ENCODE peak calls at places on chromosomes 11 and 22, in six cellular contexts. B is keratinocyte, P is HCT116, A is NB4, O is HL-60, F is right lobe of liver. M is an unnamed sample.

GRCh38 chr11:33970984-33971466 is 79.1 kb upstream of the LMO2 start:
- DNase-seq in B (no peak), P (peak; percentile 64), A (peak; percentile 76), O (peak; percentile 75), F (peak; percentile 35), M (peak; percentile 29)

GRCh38 chr22:26389125-26389524 is 39.9 kb upstream of the ASPHD2 start:
- DNase-seq in B (no peak), P (no peak), A (no peak), O (no peak), F (no peak), M (no peak)

GRCh38 chr11:637333-637592 is 194 bp downstream of the DRD4 start:
- DNase-seq in B (no peak), P (no peak), A (no peak), O (no peak), F (no peak), M (no peak)

GRCh38 chr11:57917632-57918031 is 106.0 kb upstream of the OR9Q1 start:
- DNase-seq in B (no peak), P (no peak), A (no peak), O (no peak), F (no peak), M (no peak)

GRCh38 chr11:36471577-36471976 is 38.5 kb downstream of the TRAF6 start:
- DNase-seq in B (no peak), P (no peak), A (no peak), O (no peak), F (no peak), M (no peak)

GRCh38 chr11:38971141-38971540 is 2373.1 kb upstream of the RAG2 start:
- DNase-seq in B (peak; percentile 23), P (no peak), A (no peak), O (no peak), F (no peak), M (no peak)

GRCh38 chr11:125091247-125091876 is 20.1 kb downstream of the TMEM218 start:
- DNase-seq in B (no peak), P (no peak), A (peak; percentile 69), O (no peak), F (no peak), M (peak; percentile 56)

GRCh38 chr22:49018601-49019000 is 809.1 kb downstream of the BRD1 start:
- DNase-seq in B (no peak), P (no peak), A (no peak), O (no peak), F (no peak), M (no peak)

GRCh38 chr22:49147171-49147570 is 680.5 kb downstream of the BRD1 start:
- DNase-seq in B (no peak), P (no peak), A (no peak), O (no peak), F (no peak), M (no peak)

GRCh38 chr22:23692598-23693291 is 1.9 kb downstream of the RGL4 start:
- DNase-seq in B (no peak), P (no peak), A (no peak), O (no peak), F (no peak), M (peak; percentile 33)

GRCh38 chr22:25485626-25486545 is 78.6 kb upstream of the GRK3 start:
- DNase-seq in B (no peak), P (no peak), A (peak; percentile 34), O (no peak), F (no peak), M (no peak)

GRCh38 chr22:23248583-23248982 is 68.3 kb downstream of the BCR start:
- DNase-seq in B (no peak), P (no peak), A (no peak), O (no peak), F (no peak), M (no peak)

GRCh38 chr11:113304916-113305315 is 9.5 kb upstream of the TTC12 start:
- DNase-seq in B (no peak), P (no peak), A (no peak), O (no peak), F (no peak), M (no peak)

GRCh38 chr11:35077709-35078695 is 61.0 kb upstream of the CD44 start:
- DNase-seq in B (peak; percentile 17), P (peak; percentile 42), A (peak; percentile 87), O (peak; percentile 50), F (no peak), M (no peak)

GRCh38 chr22:21980547-21980946 is 2.0 kb downstream of the TOP3B start:
- DNase-seq in B (no peak), P (no peak), A (no peak), O (no peak), F (no peak), M (no peak)

GRCh38 chr11:31802990-31803812 is 7.9 kb downstream of the PAX6 start:
- DNase-seq in B (no peak), P (no peak), A (peak; percentile 51), O (no peak), F (no peak), M (peak; percentile 24)

GRCh38 chr11:1576825-1577224 is 4.8 kb upstream of the DUSP8 start:
- DNase-seq in B (no peak), P (no peak), A (no peak), O (no peak), F (no peak), M (no peak)

GRCh38 chr11:124865902-124866851 is 945 bp downstream of the ROBO3 start:
- DNase-seq in B (no peak), P (no peak), A (no peak), O (peak; percentile 24), F (no peak), M (peak; percentile 81)

GRCh38 chr22:24768537-24769374 is 5.8 kb downstream of the PIWIL3 start:
- DNase-seq in B (no peak), P (peak; percentile 54), A (peak; percentile 68), O (peak; percentile 51), F (peak; percentile 57), M (peak; percentile 67)

GRCh38 chr11:71446942-71447688 is 1.1 kb downstream of the DHCR7 start:
- DNase-seq in B (peak; percentile 19), P (no peak), A (peak; percentile 89), O (peak; percentile 84), F (no peak), M (no peak)

GRCh38 chr22:35749808-35750207 is 32.1 kb downstream of the APOL5 start:
- DNase-seq in B (no peak), P (no peak), A (peak; percentile 88), O (no peak), F (no peak), M (no peak)

GRCh38 chr11:128367573-128367972 is 219.8 kb downstream of the ETS1 start:
- DNase-seq in B (no peak), P (no peak), A (no peak), O (no peak), F (no peak), M (no peak)

GRCh38 chr22:48106215-48106614 is 1343.8 kb downstream of the TBC1D22A start:
- DNase-seq in B (no peak), P (no peak), A (no peak), O (no peak), F (no peak), M (no peak)

GRCh38 chr11:61962213-61963015 is 5.0 kb downstream of the FTH1 start:
- DNase-seq in B (no peak), P (no peak), A (no peak), O (no peak), F (peak; percentile 11), M (no peak)

GRCh38 chr11:118234833-118235232 is 10.0 kb upstream of the JAML start:
- DNase-seq in B (no peak), P (no peak), A (no peak), O (no peak), F (no peak), M (no peak)
- TF ChIP-seq CTCF in B (no peak), P (no peak), A (no peak), O (no peak), F (no peak), M (no peak)

GRCh38 chr11:134275188-134275533 is 1.0 kb upstream of the GLB1L3 start:
- DNase-seq in B (no peak), P (no peak), A (no peak), O (no peak), F (no peak), M (no peak)

GRCh38 chr11:134278356-134278755 is 2.2 kb downstream of the GLB1L3 start:
- DNase-seq in B (no peak), P (no peak), A (no peak), O (no peak), F (no peak), M (no peak)

GRCh38 chr11:134276396-134277175 is 407 bp downstream of the GLB1L3 start:
- DNase-seq in B (no peak), P (no peak), A (no peak), O (no peak), F (no peak), M (peak; percentile 57)

GRCh38 chr11:134275534-134276395 is at the start of gene GLB1L3:
- DNase-seq in B (no peak), P (no peak), A (no peak), O (peak; percentile 21), F (peak; percentile 40), M (peak; percentile 71)

GRCh38 chr11:134277176-134278001 is 1.2 kb downstream of the GLB1L3 start:
- DNase-seq in B (no peak), P (no peak), A (no peak), O (no peak), F (no peak), M (no peak)
- TF ChIP-seq CTCF in B (no peak), P (no peak), A (no peak), O (no peak), F (no peak), M (no peak)

GRCh38 chr11:64000026-64000739 is 13.9 kb downstream of the OTUB1 start:
- DNase-seq in B (no peak), P (no peak), A (no peak), O (peak; percentile 39), F (peak; percentile 74), M (peak; percentile 79)
- TF ChIP-seq CTCF in B (peak; percentile 67), P (no peak), A (no peak), O (peak; percentile 28), F (peak; percentile 66), M (peak; percentile 66)

GRCh38 chr22:44956835-44957234 is 53.0 kb downstream of the PHF21B start:
- DNase-seq in B (no peak), P (no peak), A (no peak), O (no peak), F (no peak), M (peak; percentile 35)

GRCh38 chr22:44952863-44953790 is 56.7 kb downstream of the PHF21B start:
- DNase-seq in B (no peak), P (no peak), A (no peak), O (no peak), F (no peak), M (no peak)

GRCh38 chr22:44955102-44955501 is 54.7 kb downstream of the PHF21B start:
- DNase-seq in B (no peak), P (no peak), A (no peak), O (no peak), F (no peak), M (no peak)

GRCh38 chr22:44954113-44954512 is 55.7 kb downstream of the PHF21B start:
- DNase-seq in B (no peak), P (no peak), A (no peak), O (no peak), F (no peak), M (no peak)

DNA sequence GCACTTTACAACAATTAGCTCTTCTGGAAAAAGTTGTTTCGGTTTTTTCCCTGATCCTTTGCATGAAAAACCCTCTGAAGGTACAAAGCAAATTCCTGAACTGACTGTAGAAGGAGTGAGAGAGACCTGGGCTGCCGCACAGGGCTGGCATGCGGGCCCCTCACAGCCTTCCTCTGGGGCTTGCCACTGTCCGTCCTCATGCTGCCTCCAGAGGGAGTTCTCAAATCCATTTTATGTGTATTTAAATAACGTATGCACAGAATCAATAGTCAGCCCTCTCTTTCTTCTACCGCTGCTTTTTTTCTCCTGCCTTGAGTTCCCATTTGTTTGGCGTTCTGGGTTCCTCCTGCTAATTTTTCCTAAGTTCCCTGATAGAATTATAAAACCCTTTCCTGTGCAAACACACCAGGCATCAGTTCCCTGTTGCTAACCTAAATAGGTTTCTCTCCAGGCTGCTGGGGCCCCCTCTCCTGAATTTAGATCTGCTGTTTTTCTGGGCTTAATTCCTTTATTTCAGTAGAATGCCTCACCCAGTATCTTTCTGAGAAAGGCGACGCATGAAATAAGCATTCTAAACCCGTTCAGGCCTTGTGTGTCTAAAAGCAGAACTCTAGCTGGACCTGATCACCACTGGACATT is 52.4 kb downstream of the PHF21B start:
- DNase-seq in B (no peak), P (no peak), A (no peak), O (no peak), F (no peak), M (no peak)
- TF ChIP-seq CTCF in B (peak; percentile 36), P (peak; percentile 38), A (peak; percentile 5), O (no peak), F (no peak), M (peak; percentile 32)

M was measured in nephron progenitor cell.